ENCODE peak calls at places on chromosomes 2 and 18, in seven cellular contexts. N is GM06990, T is body of pancreas, W is fibroblast of lung, M is right lobe of liver, G is ovary, A is cardiac fibroblast. D is an unnamed sample.

GRCh38 chr2:186518945-186519344 is 32.9 kb downstream of the ZC3H15 start:
- DNase-seq in M (no peak), T (no peak), G (no peak), A (peak), W (peak), N (no peak), D (no peak)

GRCh38 chr18:25516121-25516520 is 164.2 kb upstream of the ZNF521 start:
- DNase-seq in W (no peak), N (no peak), A (no peak), M (no peak), T (no peak), G (no peak), D (no peak)

GRCh38 chr2:238127165-238128060 is 11.1 kb upstream of the KLHL30 start:
- DNase-seq in W (peak), A (peak), M (peak), T (no peak), G (peak), N (no peak), D (peak)

GRCh38 chr2:230925443-230925878 is 419 bp upstream of the GPR55 start:
- DNase-seq in A (no peak), M (peak), G (no peak), N (peak), W (no peak), T (no peak), D (peak)

GRCh38 chr2:141062016-141062415 is 1068.8 kb downstream of the LRP1B start:
- DNase-seq in T (no peak), W (no peak), G (no peak), M (no peak), A (no peak), N (no peak), D (no peak)

GRCh38 chr2:232655392-232655791 is 22.0 kb downstream of the EFHD1 start:
- DNase-seq in T (no peak), N (no peak), W (no peak), G (no peak), M (no peak), A (no peak), D (no peak)

GRCh38 chr2:158953926-158954763 is 14.3 kb upstream of the TANC1 start:
- DNase-seq in A (peak), G (peak), W (peak), M (peak), T (peak), N (peak), D (peak)

GRCh38 chr2:1548910-1549673 is 135.8 kb downstream of the TPO start:
- DNase-seq in T (no peak), N (no peak), M (no peak), G (no peak), W (no peak), A (no peak), D (no peak)

GRCh38 chr2:25265022-25265421 is 76.7 kb downstream of the DNMT3A start:
- DNase-seq in G (peak), N (no peak), W (no peak), M (no peak), A (no peak), T (no peak), D (no peak)

GRCh38 chr2:118433566-118433965 is 345.3 kb downstream of the INSIG2 start:
- DNase-seq in M (no peak), A (no peak), N (no peak), W (no peak), G (no peak), T (no peak), D (no peak)

GRCh38 chr2:221518201-221518936 is 53.7 kb downstream of the EPHA4 start:
- DNase-seq in W (peak), A (no peak), N (peak), M (no peak), G (no peak), T (no peak), D (no peak)

GRCh38 chr2:199382091-199382490 is 75.6 kb downstream of the SATB2 start:
- DNase-seq in N (no peak), W (no peak), M (no peak), A (peak), T (no peak), G (no peak), D (no peak)

GRCh38 chr2:70143314-70144150 is 47.3 kb downstream of the C2orf42 start:
- DNase-seq in M (peak), G (peak), N (no peak), W (peak), T (peak), A (peak), D (peak)

GRCh38 chr2:27824401-27824800 is 52.9 kb downstream of the MRPL33 start:
- DNase-seq in W (no peak), N (no peak), T (no peak), M (no peak), A (no peak), G (no peak), D (no peak)

GRCh38 chr18:67385455-67385854 is 131.1 kb downstream of the DSEL start:
- DNase-seq in T (no peak), M (no peak), W (peak), G (no peak), N (no peak), A (peak), D (no peak)

GRCh38 chr2:231684314-231685223 is 23.8 kb upstream of the PTMA start:
- DNase-seq in W (no peak), M (no peak), T (peak), G (no peak), N (no peak), A (no peak), D (no peak)

GRCh38 chr2:239440511-239440959 is 39.7 kb upstream of the HDAC4 start:
- DNase-seq in G (peak), N (no peak), W (peak), M (no peak), T (no peak), A (no peak), D (no peak)

GRCh38 chr2:106192752-106193490 is 1.2 kb downstream of the UXS1 start:
- DNase-seq in A (peak), M (no peak), G (no peak), W (peak), T (peak), N (peak), D (peak)

GRCh38 chr2:7758065-7758759 is 841.0 kb downstream of the RNF144A start:
- DNase-seq in N (peak), A (no peak), T (no peak), G (no peak), M (no peak), W (no peak), D (no peak)

GRCh38 chr2:392921-393270 is 105.0 kb upstream of the ALKAL2 start:
- DNase-seq in T (no peak), G (no peak), N (no peak), M (no peak), A (no peak), W (no peak), D (no peak)

GRCh38 chr2:123073371-123073770 is 951.7 kb upstream of the CNTNAP5 start:
- DNase-seq in T (peak), M (no peak), W (no peak), N (no peak), A (peak), G (no peak), D (peak)

GRCh38 chr2:240624950-240625621 is at the start of gene GPR35:
- DNase-seq in M (peak), A (peak), G (peak), N (peak), W (peak), T (peak), D (peak)

GRCh38 chr18:63890226-63890949 is 2.9 kb downstream of the SERPINB2 start:
- DNase-seq in M (no peak), W (no peak), T (no peak), N (no peak), G (no peak), A (no peak), D (no peak)

GRCh38 chr18:79878741-79879358 is 72.6 kb downstream of the SLC66A2 start:
- DNase-seq in A (no peak), M (no peak), T (no peak), W (no peak), N (no peak), G (no peak), D (no peak)

GRCh38 chr2:127157651-127158460 is 50.9 kb upstream of the BIN1 start:
- DNase-seq in W (peak), T (no peak), G (no peak), M (no peak), A (no peak), N (no peak), D (peak)

GRCh38 chr2:236665572-236666118 is 96.0 kb downstream of the ACKR3 start:
- DNase-seq in G (no peak), N (no peak), W (no peak), M (no peak), A (no peak), T (no peak), D (no peak)

GRCh38 chr2:54666741-54667639 is 56.5 kb upstream of the EML6 start:
- DNase-seq in G (peak), M (peak), A (no peak), N (no peak), T (peak), W (peak), D (no peak)

GRCh38 chr2:104844813-104845551 is 8.9 kb upstream of the POU3F3 start:
- DNase-seq in M (no peak), A (no peak), N (no peak), G (no peak), W (no peak), T (no peak), D (no peak)

GRCh38 chr2:13676269-13676668 is 956.2 kb upstream of the LRATD1 start:
- DNase-seq in M (no peak), A (peak), G (no peak), N (no peak), W (peak), T (no peak), D (no peak)

GRCh38 chr2:100893753-100894530 is 74.0 kb downstream of the NPAS2 start:
- DNase-seq in N (peak), T (no peak), M (no peak), A (peak), G (no peak), W (no peak), D (peak)

GRCh38 chr18:2952605-2953004 is 60.3 kb downstream of the LPIN2 start:
- DNase-seq in W (no peak), T (no peak), A (no peak), M (no peak), G (no peak), N (no peak), D (no peak)

GRCh38 chr18:2948038-2948437 is 64.9 kb downstream of the LPIN2 start:
- DNase-seq in W (peak), A (peak), T (peak), M (no peak), G (no peak), N (no peak), D (peak)
- TF ChIP-seq CTCF in W (peak), A (peak), T (no peak), M (peak), G (peak), N (no peak), D (no peak)

DNA sequence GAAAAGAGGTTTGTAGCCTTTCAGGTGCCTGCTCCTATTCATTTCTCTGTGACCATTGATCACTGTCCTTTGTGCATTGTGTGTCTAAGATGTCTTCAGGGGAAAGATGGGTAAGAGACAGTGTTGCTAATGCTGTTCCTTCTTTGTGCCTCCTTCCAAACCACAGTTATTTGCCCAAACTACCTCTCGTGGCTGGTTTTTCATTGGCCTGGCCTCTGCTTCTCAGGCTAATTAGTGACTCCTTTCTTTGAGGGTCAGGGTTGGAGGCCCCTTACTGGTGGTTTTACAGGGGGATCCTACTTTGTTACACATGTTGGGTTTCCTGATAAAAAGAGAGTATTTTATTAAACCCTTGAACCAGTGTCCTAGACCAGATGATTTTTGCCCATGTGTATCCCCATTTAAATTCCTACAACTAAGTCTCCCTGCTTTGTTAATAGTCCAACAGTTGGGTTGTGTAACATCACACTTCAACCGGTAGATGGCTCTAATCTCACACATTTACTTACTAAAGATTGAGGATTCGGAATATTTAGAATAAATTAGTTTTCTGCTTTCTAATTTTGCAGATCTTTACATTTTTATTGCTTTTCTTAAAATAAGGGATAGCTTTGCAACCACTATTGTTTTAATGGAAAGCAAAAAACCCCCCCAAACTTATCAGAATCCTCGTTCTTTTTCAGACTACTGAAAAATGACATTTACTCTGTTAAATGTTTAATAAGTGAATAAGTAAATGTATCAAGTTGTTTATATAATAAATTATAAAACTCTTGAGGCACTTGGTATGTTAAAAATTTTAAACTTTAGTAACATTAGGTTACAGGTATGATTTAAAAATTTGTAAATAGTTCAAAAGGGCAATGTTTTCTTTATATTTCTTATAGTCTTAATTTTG is 2.4 kb downstream of the MARS2 start:
- DNase-seq in A (peak), G (no peak), W (peak), T (peak), N (no peak), M (no peak), D (peak)
- H3K4me3 ChIP-seq in A (peak), G (no peak), W (peak), T (no peak), N (peak), M (no peak), D (peak)

GRCh38 chr2:120660771-120661459 is 74.8 kb upstream of the GLI2 start:
- DNase-seq in N (no peak), A (no peak), M (peak), W (no peak), T (no peak), G (peak), D (no peak)
- TF ChIP-seq CTCF in N (no peak), A (no peak), M (no peak), W (no peak), T (no peak), G (no peak), D (no peak)

GRCh38 chr2:201261911-201262310 is 1.6 kb downstream of the CASP8 start:
- DNase-seq in A (no peak), N (no peak), M (no peak), G (no peak), W (no peak), T (no peak), D (peak)
- H3K4me3 ChIP-seq in A (no peak), N (no peak), M (no peak), G (no peak), W (no peak), T (no peak), D (peak)

GRCh38 chr2:152336854-152337510 is 2.0 kb downstream of the FMNL2 start:
- DNase-seq in A (peak), M (no peak), T (peak), G (peak), W (peak), N (peak), D (peak)

GRCh38 chr2:152335851-152336102 is 803 bp downstream of the FMNL2 start:
- DNase-seq in W (no peak), G (peak), N (no peak), A (no peak), T (peak), M (peak), D (no peak)

GRCh38 chr2:152334701-152335015 is 316 bp upstream of the FMNL2 start:
- DNase-seq in A (no peak), M (no peak), T (no peak), N (no peak), G (no peak), W (no peak), D (no peak)

GRCh38 chr2:152336103-152336853 is 1.3 kb downstream of the FMNL2 start:
- DNase-seq in A (peak), T (peak), M (peak), N (peak), G (peak), W (peak), D (peak)

GRCh38 chr2:152335016-152335850 is at the start of gene FMNL2:
- DNase-seq in N (peak), A (peak), T (peak), W (peak), M (peak), G (peak), D (peak)
- TF ChIP-seq CTCF in N (no peak), A (no peak), T (peak), W (no peak), M (peak), G (no peak), D (no peak)

DNA sequence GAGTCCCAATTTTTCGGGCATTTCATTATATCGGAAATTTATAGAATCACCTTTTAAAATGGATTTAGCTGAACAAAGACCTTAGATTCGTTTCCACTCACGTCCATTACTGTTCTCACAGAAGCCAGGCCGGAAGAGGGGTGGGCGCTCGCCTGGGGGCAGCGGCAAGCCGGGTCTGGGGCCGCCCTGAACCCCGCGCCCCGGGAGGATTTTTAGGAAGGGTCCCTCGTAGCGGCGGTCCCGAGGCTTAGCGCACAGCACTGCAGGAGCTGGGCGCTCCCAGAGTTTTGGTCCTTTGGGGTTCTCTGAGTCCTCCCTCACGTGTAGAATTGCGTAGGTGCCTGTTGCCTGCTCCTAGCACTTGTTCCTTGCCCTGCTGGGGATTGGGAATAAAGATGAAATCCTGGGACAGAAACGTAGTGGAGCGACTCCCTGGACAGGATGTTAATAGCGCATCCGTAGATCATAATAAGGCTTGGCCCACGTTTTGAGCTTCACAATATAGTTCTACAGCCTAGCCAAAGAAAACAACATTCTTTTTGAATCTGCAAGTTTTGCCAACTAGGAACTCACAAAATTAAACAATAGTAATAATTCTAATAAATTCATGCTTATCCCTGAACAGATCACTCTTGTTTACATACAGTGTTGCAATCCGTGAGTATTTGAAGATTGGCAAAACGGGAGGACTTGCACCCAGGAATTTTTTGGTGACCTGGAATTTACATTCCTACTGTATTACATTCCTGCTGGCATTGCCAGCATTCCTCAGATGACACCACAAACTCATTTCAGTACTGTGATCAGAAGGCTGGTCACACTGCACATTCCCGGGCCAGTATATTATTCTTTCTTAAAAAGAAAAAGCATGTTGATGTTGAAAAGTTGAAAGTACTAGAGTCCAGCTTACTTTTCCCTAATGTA is 880 bp downstream of the C18orf63 start:
- DNase-seq in M (no peak), T (peak), W (peak), G (no peak), N (no peak), A (peak), D (no peak)
- H3K4me3 ChIP-seq in M (no peak), T (no peak), W (no peak), G (no peak), N (no peak), A (no peak), D (no peak)

GRCh38 chr2:109162999-109163398 is 34.0 kb downstream of the SH3RF3 start:
- DNase-seq in M (no peak), W (peak), G (no peak), T (peak), A (peak), N (no peak), D (no peak)
- TF ChIP-seq CTCF in M (no peak), W (no peak), G (no peak), T (no peak), A (no peak), N (no peak), D (no peak)

GRCh38 chr2:150133623-150134022 is 353.8 kb downstream of the RND3 start:
- DNase-seq in G (no peak), M (no peak), W (peak), T (peak), N (peak), A (peak), D (peak)
- H3K4me3 ChIP-seq in G (no peak), M (no peak), W (no peak), T (no peak), N (no peak), A (no peak), D (no peak)

D was measured in NB4.